ENCODE peak calls at places on chromosomes 3 and 15, in nine cellular contexts. V, U, M, Z, Q, T, D, N and R are unnamed samples.

GRCh38 chr15:50247819-50248650 is 17.5 kb downstream of the HDC start:
- DNase-seq in M (no peak), D (no peak), U (no peak), Z (no peak), N (peak), Q (no peak), V (peak), T (peak), R (no peak)

GRCh38 chr3:50600141-50600753 is 11.3 kb downstream of the CISH start:
- DNase-seq in U (no peak), V (no peak), M (no peak), T (no peak), Q (no peak), Z (no peak), D (no peak), N (no peak), R (no peak)

GRCh38 chr15:80452166-80452565 is 48.0 kb downstream of the ARNT2 start:
- DNase-seq in V (no peak), D (no peak), N (no peak), M (no peak), U (no peak), T (no peak), Q (no peak), Z (no peak), R (no peak)

GRCh38 chr3:80643421-80643820 is 875.6 kb upstream of the ROBO1 start:
- DNase-seq in D (no peak), T (no peak), V (no peak), M (no peak), Z (no peak), N (no peak), Q (no peak), U (no peak), R (no peak)

GRCh38 chr15:101394056-101394630 is 95.4 kb downstream of the PCSK6 start:
- DNase-seq in V (no peak), D (no peak), T (no peak), N (no peak), Z (no peak), U (no peak), M (no peak), Q (no peak), R (no peak)

GRCh38 chr3:59540241-59540640 is 490.4 kb upstream of the CFAP20DC start:
- DNase-seq in D (peak), Q (peak), T (peak), M (no peak), V (peak), Z (no peak), U (no peak), N (no peak), R (no peak)

GRCh38 chr3:105511031-105511430 is 144.3 kb downstream of the ALCAM start:
- DNase-seq in M (no peak), Z (no peak), T (no peak), N (no peak), V (peak), U (no peak), Q (no peak), D (no peak), R (no peak)

GRCh38 chr3:36219398-36219797 is 160.9 kb upstream of the STAC start:
- DNase-seq in U (peak), V (peak), Z (no peak), T (peak), M (peak), D (no peak), Q (peak), N (no peak), R (no peak)

GRCh38 chr15:97904196-97904572 is 56.3 kb upstream of the ARRDC4 start:
- DNase-seq in Z (peak), D (peak), V (peak), N (no peak), Q (peak), M (peak), U (peak), T (peak), R (peak)

GRCh38 chr15:27222479-27222878 is 251.5 kb downstream of the GABRG3 start:
- DNase-seq in T (no peak), D (no peak), U (peak), V (no peak), M (peak), Z (no peak), Q (peak), N (no peak), R (no peak)

GRCh38 chr3:110881069-110881468 is 190.5 kb upstream of the NECTIN3 start:
- DNase-seq in M (peak), U (peak), Q (peak), D (peak), N (no peak), Z (peak), T (peak), V (peak), R (peak)

GRCh38 chr3:11638669-11639402 is 4.9 kb downstream of the VGLL4 start:
- DNase-seq in Z (no peak), V (no peak), D (no peak), M (no peak), N (no peak), T (peak), U (no peak), Q (peak), R (no peak)

GRCh38 chr3:67804545-67804944 is 150.1 kb upstream of the SUCLG2 start:
- DNase-seq in T (no peak), U (no peak), Q (no peak), Z (no peak), N (no peak), V (peak), D (no peak), M (no peak), R (no peak)

GRCh38 chr3:107416886-107417285 is 39.6 kb downstream of the CCDC54 start:
- DNase-seq in N (no peak), M (no peak), V (peak), T (peak), Z (no peak), D (peak), Q (no peak), U (no peak), R (no peak)

GRCh38 chr15:26635105-26635504 is 137.8 kb downstream of the GABRB3 start:
- DNase-seq in V (no peak), D (no peak), N (no peak), M (no peak), U (no peak), T (no peak), Z (no peak), Q (no peak), R (no peak)

GRCh38 chr3:74624301-74624700 is 9.8 kb upstream of the CNTN3 start:
- DNase-seq in Z (no peak), U (no peak), N (no peak), Q (peak), V (peak), T (peak), D (no peak), M (peak), R (no peak)

GRCh38 chr3:195823286-195823685 is 11.6 kb upstream of the MUC4 start:
- DNase-seq in Q (peak), T (no peak), D (peak), N (no peak), Z (no peak), U (no peak), M (no peak), V (no peak), R (no peak)

GRCh38 chr3:56422316-56422715 is 46.0 kb downstream of the ERC2 start:
- DNase-seq in T (no peak), M (no peak), Z (no peak), D (no peak), U (no peak), V (no peak), Q (no peak), N (no peak), R (no peak)

GRCh38 chr15:99928429-99928981 is 195.3 kb upstream of the LYSMD4 start:
- DNase-seq in Q (peak), N (peak), V (peak), Z (peak), M (peak), U (peak), D (peak), T (peak), R (no peak)

GRCh38 chr15:60221356-60221755 is 176.4 kb downstream of the ANXA2 start:
- DNase-seq in Q (no peak), N (no peak), D (no peak), V (no peak), U (no peak), T (no peak), M (no peak), Z (no peak), R (no peak)

GRCh38 chr3:71035314-71035713 is 548.2 kb downstream of the FOXP1 start:
- DNase-seq in T (peak), M (peak), D (peak), N (no peak), Q (peak), Z (no peak), U (no peak), V (peak), R (no peak)

GRCh38 chr3:128617270-128617556 is 33.4 kb downstream of the RPN1 start:
- DNase-seq in D (no peak), Z (no peak), T (no peak), Q (no peak), U (no peak), V (no peak), N (no peak), M (no peak), R (no peak)

GRCh38 chr15:74430510-74430951 is 3.2 kb downstream of the SEMA7A start:
- DNase-seq in D (no peak), V (peak), Z (no peak), T (no peak), M (no peak), N (no peak), U (no peak), Q (no peak), R (no peak)

GRCh38 chr3:66038384-66038725 is 363 bp downstream of the MAGI1 start:
- DNase-seq in M (no peak), T (no peak), V (no peak), N (no peak), Q (no peak), Z (no peak), D (no peak), U (no peak), R (no peak)

GRCh38 chr15:72358532-72359180 is 17.2 kb downstream of the HEXA start:
- DNase-seq in V (peak), M (peak), Z (no peak), T (peak), U (no peak), N (no peak), D (peak), Q (peak), R (no peak)

GRCh38 chr3:112415390-112415789 is 82.4 kb downstream of the CD200 start:
- DNase-seq in N (no peak), T (no peak), U (no peak), M (no peak), Z (no peak), V (no peak), Q (no peak), D (no peak), R (no peak)